ENCODE peak calls at places on chromosomes 5 and 9, in six cellular contexts. One of them, this sample, is unnamed.

GRCh38 chr5:36059571-36060515 is 6.8 kb downstream of the UGT3A2 start:
- DNase-seq in H1: no peak
- DNase-seq in IMR-90: no peak
- DNase-seq in H9: no peak
- DNase-seq in trophoblast cell: peak
- DNase-seq in mesenchymal stem cell: no peak
- DNase-seq in this sample: no peak

GRCh38 chr5:134184155-134185135 is 7.7 kb upstream of the SKP1 start:
- DNase-seq in H1: peak
- DNase-seq in IMR-90: peak
- DNase-seq in H9: peak
- DNase-seq in trophoblast cell: peak
- DNase-seq in mesenchymal stem cell: peak
- DNase-seq in this sample: peak

GRCh38 chr5:176938472-176938871 is 39.3 kb upstream of the HK3 start:
- DNase-seq in H1: no peak
- DNase-seq in IMR-90: no peak
- DNase-seq in H9: no peak
- DNase-seq in trophoblast cell: no peak
- DNase-seq in mesenchymal stem cell: no peak
- DNase-seq in this sample: no peak

GRCh38 chr9:82036101-82036500 is 47.5 kb downstream of the SPATA31D1 start:
- DNase-seq in H1: no peak
- DNase-seq in IMR-90: no peak
- DNase-seq in H9: no peak
- DNase-seq in trophoblast cell: no peak
- DNase-seq in mesenchymal stem cell: no peak
- DNase-seq in this sample: no peak

GRCh38 chr9:126652140-126652558 is 38.4 kb downstream of the LMX1B start:
- DNase-seq in H1: no peak
- DNase-seq in IMR-90: no peak
- DNase-seq in H9: no peak
- DNase-seq in trophoblast cell: no peak
- DNase-seq in mesenchymal stem cell: no peak
- DNase-seq in this sample: no peak

GRCh38 chr5:112584781-112585180 is 152.9 kb upstream of the APC start:
- DNase-seq in H1: no peak
- DNase-seq in IMR-90: no peak
- DNase-seq in H9: no peak
- DNase-seq in trophoblast cell: peak
- DNase-seq in mesenchymal stem cell: no peak
- DNase-seq in this sample: no peak

GRCh38 chr9:130042406-130042930 is 521 bp downstream of the FNBP1 start:
- DNase-seq in H1: no peak
- DNase-seq in IMR-90: no peak
- DNase-seq in H9: peak
- DNase-seq in trophoblast cell: peak
- DNase-seq in mesenchymal stem cell: no peak
- DNase-seq in this sample: peak

GRCh38 chr5:154071799-154072781 is 33.3 kb downstream of the MFAP3 start:
- DNase-seq in H1: peak
- DNase-seq in IMR-90: peak
- DNase-seq in H9: peak
- DNase-seq in trophoblast cell: peak
- DNase-seq in mesenchymal stem cell: peak
- DNase-seq in this sample: peak

GRCh38 chr5:577800-578199 is 34.3 kb upstream of the CEP72 start:
- DNase-seq in H1: no peak
- DNase-seq in IMR-90: no peak
- DNase-seq in H9: no peak
- DNase-seq in trophoblast cell: no peak
- DNase-seq in mesenchymal stem cell: no peak
- DNase-seq in this sample: no peak

GRCh38 chr5:657570-657969 is 35.6 kb downstream of the TPPP start:
- DNase-seq in H1: no peak
- DNase-seq in IMR-90: peak
- DNase-seq in H9: no peak
- DNase-seq in trophoblast cell: peak
- DNase-seq in mesenchymal stem cell: peak
- DNase-seq in this sample: no peak

GRCh38 chr5:126544087-126544740 is 50.8 kb downstream of the ALDH7A1 start:
- DNase-seq in H1: no peak
- DNase-seq in IMR-90: peak
- DNase-seq in H9: peak
- DNase-seq in trophoblast cell: peak
- DNase-seq in mesenchymal stem cell: peak
- DNase-seq in this sample: no peak

GRCh38 chr5:1246711-1247431 is 21.7 kb downstream of the SLC6A18 start:
- DNase-seq in H1: peak
- DNase-seq in IMR-90: no peak
- DNase-seq in H9: peak
- DNase-seq in trophoblast cell: peak
- DNase-seq in mesenchymal stem cell: peak
- DNase-seq in this sample: peak

GRCh38 chr5:169641253-169641652 is 4.2 kb downstream of the DOCK2 start:
- DNase-seq in H1: no peak
- DNase-seq in IMR-90: peak
- DNase-seq in H9: no peak
- DNase-seq in trophoblast cell: peak
- DNase-seq in mesenchymal stem cell: peak
- DNase-seq in this sample: no peak

GRCh38 chr9:128632066-128632465 is 24.6 kb downstream of the DYNC2I2 start:
- DNase-seq in H1: no peak
- DNase-seq in IMR-90: no peak
- DNase-seq in H9: no peak
- DNase-seq in trophoblast cell: no peak
- DNase-seq in mesenchymal stem cell: no peak
- DNase-seq in this sample: no peak
- H2BK5ac ChIP-seq in H1: no peak
- H2BK5ac ChIP-seq in IMR-90: no peak
- H2BK5ac ChIP-seq in H9: no peak
- H2BK5ac ChIP-seq in trophoblast cell: no peak
- H2BK5ac ChIP-seq in mesenchymal stem cell: no peak
- H2BK5ac ChIP-seq in this sample: peak

GRCh38 chr5:104095527-104095926 is 532.9 kb upstream of the NUDT12 start:
- DNase-seq in H1: no peak
- DNase-seq in IMR-90: no peak
- DNase-seq in H9: no peak
- DNase-seq in trophoblast cell: no peak
- DNase-seq in mesenchymal stem cell: no peak
- DNase-seq in this sample: no peak

DNA sequence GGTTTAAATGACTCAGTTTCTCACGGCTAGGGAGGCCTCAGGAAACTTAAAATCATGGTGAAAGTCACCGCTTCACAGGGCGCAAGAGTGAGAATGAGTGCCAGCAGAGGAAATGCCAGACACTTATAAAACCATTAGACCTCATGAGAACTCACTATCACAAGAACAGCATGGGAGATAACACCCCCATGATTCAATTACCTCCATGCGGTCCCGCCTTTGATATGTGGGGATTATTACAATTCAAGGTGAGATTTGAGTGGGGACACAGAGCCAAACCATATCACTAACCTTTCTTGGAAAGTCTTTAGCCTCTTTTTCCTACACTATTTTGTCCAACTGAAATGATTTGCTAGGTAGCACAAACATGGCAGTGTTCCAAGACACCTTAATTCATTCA is 533.9 kb upstream of the NUDT12 start:
- DNase-seq in H1: no peak
- DNase-seq in IMR-90: no peak
- DNase-seq in H9: no peak
- DNase-seq in trophoblast cell: no peak
- DNase-seq in mesenchymal stem cell: no peak
- DNase-seq in this sample: no peak
- H4K91ac ChIP-seq in H1: no peak
- H4K91ac ChIP-seq in IMR-90: no peak
- H4K91ac ChIP-seq in H9: no peak
- H4K91ac ChIP-seq in trophoblast cell: no peak
- H4K91ac ChIP-seq in mesenchymal stem cell: no peak
- H4K91ac ChIP-seq in this sample: no peak

GRCh38 chr9:128148509-128149000 is 698 bp upstream of the LCN2 start:
- DNase-seq in H1: no peak
- DNase-seq in IMR-90: no peak
- DNase-seq in H9: no peak
- DNase-seq in trophoblast cell: no peak
- DNase-seq in mesenchymal stem cell: no peak
- DNase-seq in this sample: no peak

GRCh38 chr9:128151343-128152132 is 2.3 kb downstream of the LCN2 start:
- DNase-seq in H1: no peak
- DNase-seq in IMR-90: no peak
- DNase-seq in H9: no peak
- DNase-seq in trophoblast cell: no peak
- DNase-seq in mesenchymal stem cell: no peak
- DNase-seq in this sample: no peak

GRCh38 chr9:128149951-128150593 is 819 bp downstream of the LCN2 start:
- DNase-seq in H1: no peak
- DNase-seq in IMR-90: no peak
- DNase-seq in H9: peak
- DNase-seq in trophoblast cell: no peak
- DNase-seq in mesenchymal stem cell: no peak
- DNase-seq in this sample: no peak

GRCh38 chr9:128150594-128151342 is 1.5 kb downstream of the LCN2 start:
- DNase-seq in H1: no peak
- DNase-seq in IMR-90: no peak
- DNase-seq in H9: peak
- DNase-seq in trophoblast cell: no peak
- DNase-seq in mesenchymal stem cell: no peak
- DNase-seq in this sample: no peak

GRCh38 chr9:128149001-128149701 is at the start of gene LCN2:
- DNase-seq in H1: no peak
- DNase-seq in IMR-90: no peak
- DNase-seq in H9: peak
- DNase-seq in trophoblast cell: peak
- DNase-seq in mesenchymal stem cell: no peak
- DNase-seq in this sample: no peak
- H3K9ac ChIP-seq in H1: no peak
- H3K9ac ChIP-seq in IMR-90: no peak
- H3K9ac ChIP-seq in H9: no peak
- H3K9ac ChIP-seq in trophoblast cell: no peak
- H3K9ac ChIP-seq in mesenchymal stem cell: no peak
- H3K9ac ChIP-seq in this sample: no peak

GRCh38 chr5:135481387-135481786 is 29.2 kb upstream of the TIFAB start:
- DNase-seq in H1: no peak
- DNase-seq in IMR-90: no peak
- DNase-seq in H9: no peak
- DNase-seq in trophoblast cell: no peak
- DNase-seq in mesenchymal stem cell: no peak
- DNase-seq in this sample: no peak

GRCh38 chr5:135473956-135474670 is 22.0 kb upstream of the TIFAB start:
- DNase-seq in H1: no peak
- DNase-seq in IMR-90: no peak
- DNase-seq in H9: no peak
- DNase-seq in trophoblast cell: peak
- DNase-seq in mesenchymal stem cell: no peak
- DNase-seq in this sample: no peak

GRCh38 chr5:135478938-135479337 is 26.8 kb upstream of the TIFAB start:
- DNase-seq in H1: no peak
- DNase-seq in IMR-90: no peak
- DNase-seq in H9: no peak
- DNase-seq in trophoblast cell: no peak
- DNase-seq in mesenchymal stem cell: no peak
- DNase-seq in this sample: no peak

GRCh38 chr5:135476615-135477493 is 24.7 kb upstream of the TIFAB start:
- DNase-seq in H1: no peak
- DNase-seq in IMR-90: no peak
- DNase-seq in H9: no peak
- DNase-seq in trophoblast cell: no peak
- DNase-seq in mesenchymal stem cell: no peak
- DNase-seq in this sample: no peak

GRCh38 chr5:135477594-135477993 is 25.4 kb upstream of the TIFAB start:
- DNase-seq in H1: no peak
- DNase-seq in IMR-90: no peak
- DNase-seq in H9: no peak
- DNase-seq in trophoblast cell: no peak
- DNase-seq in mesenchymal stem cell: no peak
- DNase-seq in this sample: no peak
- H2BK5ac ChIP-seq in H1: no peak
- H2BK5ac ChIP-seq in IMR-90: no peak
- H2BK5ac ChIP-seq in H9: no peak
- H2BK5ac ChIP-seq in trophoblast cell: no peak
- H2BK5ac ChIP-seq in mesenchymal stem cell: no peak
- H2BK5ac ChIP-seq in this sample: peak

GRCh38 chr9:77785341-77785740 is 137.2 kb upstream of the GNA14 start:
- DNase-seq in H1: no peak
- DNase-seq in IMR-90: no peak
- DNase-seq in H9: no peak
- DNase-seq in trophoblast cell: no peak
- DNase-seq in mesenchymal stem cell: no peak
- DNase-seq in this sample: no peak
- H4K91ac ChIP-seq in H1: no peak
- H4K91ac ChIP-seq in IMR-90: no peak
- H4K91ac ChIP-seq in H9: no peak
- H4K91ac ChIP-seq in trophoblast cell: no peak
- H4K91ac ChIP-seq in mesenchymal stem cell: no peak
- H4K91ac ChIP-seq in this sample: no peak

GRCh38 chr9:23590601-23591000 is 235.4 kb downstream of the ELAVL2 start:
- DNase-seq in H1: no peak
- DNase-seq in IMR-90: no peak
- DNase-seq in H9: no peak
- DNase-seq in trophoblast cell: peak
- DNase-seq in mesenchymal stem cell: peak
- DNase-seq in this sample: no peak

GRCh38 chr9:23587433-23587832 is 238.6 kb downstream of the ELAVL2 start:
- DNase-seq in H1: no peak
- DNase-seq in IMR-90: no peak
- DNase-seq in H9: no peak
- DNase-seq in trophoblast cell: no peak
- DNase-seq in mesenchymal stem cell: peak
- DNase-seq in this sample: no peak

GRCh38 chr9:23582836-23583235 is 243.2 kb downstream of the ELAVL2 start:
- DNase-seq in H1: no peak
- DNase-seq in IMR-90: no peak
- DNase-seq in H9: no peak
- DNase-seq in trophoblast cell: no peak
- DNase-seq in mesenchymal stem cell: no peak
- DNase-seq in this sample: no peak

GRCh38 chr9:23586906-23587305 is 239.1 kb downstream of the ELAVL2 start:
- DNase-seq in H1: no peak
- DNase-seq in IMR-90: no peak
- DNase-seq in H9: no peak
- DNase-seq in trophoblast cell: no peak
- DNase-seq in mesenchymal stem cell: no peak
- DNase-seq in this sample: no peak

GRCh38 chr9:23587903-23588302 is 238.1 kb downstream of the ELAVL2 start:
- DNase-seq in H1: peak
- DNase-seq in IMR-90: no peak
- DNase-seq in H9: peak
- DNase-seq in trophoblast cell: no peak
- DNase-seq in mesenchymal stem cell: no peak
- DNase-seq in this sample: no peak
- H3K9ac ChIP-seq in H1: no peak
- H3K9ac ChIP-seq in IMR-90: no peak
- H3K9ac ChIP-seq in H9: no peak
- H3K9ac ChIP-seq in trophoblast cell: no peak
- H3K9ac ChIP-seq in mesenchymal stem cell: no peak
- H3K9ac ChIP-seq in this sample: no peak

GRCh38 chr5:168179185-168179584 is 112.3 kb upstream of the WWC1 start:
- DNase-seq in H1: no peak
- DNase-seq in IMR-90: no peak
- DNase-seq in H9: no peak
- DNase-seq in trophoblast cell: no peak
- DNase-seq in mesenchymal stem cell: peak
- DNase-seq in this sample: no peak
- H2BK5ac ChIP-seq in H1: no peak
- H2BK5ac ChIP-seq in IMR-90: no peak
- H2BK5ac ChIP-seq in H9: no peak
- H2BK5ac ChIP-seq in trophoblast cell: no peak
- H2BK5ac ChIP-seq in mesenchymal stem cell: no peak
- H2BK5ac ChIP-seq in this sample: no peak

GRCh38 chr9:96064838-96065481 is 189.5 kb downstream of the ERCC6L2 start:
- DNase-seq in H1: no peak
- DNase-seq in IMR-90: no peak
- DNase-seq in H9: no peak
- DNase-seq in trophoblast cell: no peak
- DNase-seq in mesenchymal stem cell: no peak
- DNase-seq in this sample: no peak
- H4K91ac ChIP-seq in H1: no peak
- H4K91ac ChIP-seq in IMR-90: no peak
- H4K91ac ChIP-seq in H9: no peak
- H4K91ac ChIP-seq in trophoblast cell: peak
- H4K91ac ChIP-seq in mesenchymal stem cell: no peak
- H4K91ac ChIP-seq in this sample: no peak

This sample was measured in neuronal stem cell.